ENCODE peak calls at places on chromosomes 12 and 14, in seven cellular contexts. One of them, this sample, is unnamed.
A peak's percentile ranks its signal among the peaks of the same experiment; 100 is the strongest.

GRCh38 chr14:46985529-46986137 is 334.1 kb upstream of the RPL10L start:
- DNase-seq in GM12865: no peak
- DNase-seq in brain microvascular endothelial cell: peak; percentile 6
- DNase-seq in HL-60: no peak
- DNase-seq in bronchial epithelial cell: peak; percentile 95
- DNase-seq in choroid plexus epithelial cell: no peak
- DNase-seq in mammary epithelial cell: peak; percentile 65
- DNase-seq in this sample: no peak

GRCh38 chr12:601976-602699 is 61.1 kb downstream of the NINJ2 start:
- DNase-seq in GM12865: no peak
- DNase-seq in mammary epithelial cell: no peak
- DNase-seq in choroid plexus epithelial cell: no peak
- DNase-seq in bronchial epithelial cell: peak; percentile 45
- DNase-seq in HL-60: no peak
- DNase-seq in brain microvascular endothelial cell: no peak
- DNase-seq in this sample: no peak

GRCh38 chr12:47799357-47799955 is 20.2 kb downstream of the HDAC7 start:
- DNase-seq in HL-60: peak; percentile 27
- DNase-seq in mammary epithelial cell: no peak
- DNase-seq in brain microvascular endothelial cell: no peak
- DNase-seq in bronchial epithelial cell: no peak
- DNase-seq in GM12865: no peak
- DNase-seq in choroid plexus epithelial cell: no peak
- DNase-seq in this sample: peak; percentile 68

GRCh38 chr14:64728856-64729255 is 24.6 kb downstream of the PLEKHG3 start:
- DNase-seq in GM12865: no peak
- DNase-seq in brain microvascular endothelial cell: no peak
- DNase-seq in HL-60: no peak
- DNase-seq in bronchial epithelial cell: no peak
- DNase-seq in mammary epithelial cell: no peak
- DNase-seq in choroid plexus epithelial cell: no peak
- DNase-seq in this sample: no peak

GRCh38 chr14:81449576-81449975 is 49.5 kb upstream of the STON2 start:
- DNase-seq in choroid plexus epithelial cell: no peak
- DNase-seq in HL-60: no peak
- DNase-seq in GM12865: no peak
- DNase-seq in brain microvascular endothelial cell: no peak
- DNase-seq in bronchial epithelial cell: no peak
- DNase-seq in mammary epithelial cell: no peak
- DNase-seq in this sample: no peak

GRCh38 chr14:60350366-60350720 is 101.3 kb downstream of the PPM1A start:
- DNase-seq in brain microvascular endothelial cell: no peak
- DNase-seq in HL-60: no peak
- DNase-seq in bronchial epithelial cell: no peak
- DNase-seq in mammary epithelial cell: no peak
- DNase-seq in choroid plexus epithelial cell: peak; percentile 2
- DNase-seq in GM12865: no peak
- DNase-seq in this sample: peak; percentile 9

GRCh38 chr14:24377660-24378059 is 9.7 kb downstream of the NFATC4 start:
- DNase-seq in choroid plexus epithelial cell: no peak
- DNase-seq in bronchial epithelial cell: peak; percentile 27
- DNase-seq in GM12865: no peak
- DNase-seq in HL-60: no peak
- DNase-seq in brain microvascular endothelial cell: no peak
- DNase-seq in mammary epithelial cell: no peak
- DNase-seq in this sample: no peak

GRCh38 chr12:57220770-57221168 is 4.2 kb downstream of the NXPH4 start:
- DNase-seq in mammary epithelial cell: no peak
- DNase-seq in GM12865: no peak
- DNase-seq in bronchial epithelial cell: no peak
- DNase-seq in choroid plexus epithelial cell: no peak
- DNase-seq in HL-60: no peak
- DNase-seq in brain microvascular endothelial cell: no peak
- DNase-seq in this sample: no peak

GRCh38 chr12:50666023-50666422 is 97.9 kb upstream of the ATF1 start:
- DNase-seq in choroid plexus epithelial cell: no peak
- DNase-seq in bronchial epithelial cell: no peak
- DNase-seq in HL-60: no peak
- DNase-seq in mammary epithelial cell: no peak
- DNase-seq in GM12865: no peak
- DNase-seq in brain microvascular endothelial cell: no peak
- DNase-seq in this sample: no peak

GRCh38 chr12:127280393-127281275 is 986.3 kb upstream of the TMEM132C start:
- DNase-seq in brain microvascular endothelial cell: no peak
- DNase-seq in choroid plexus epithelial cell: peak; percentile 30
- DNase-seq in GM12865: peak; percentile 55
- DNase-seq in bronchial epithelial cell: no peak
- DNase-seq in HL-60: peak; percentile 44
- DNase-seq in mammary epithelial cell: peak; percentile 39
- DNase-seq in this sample: no peak

GRCh38 chr14:49585803-49586672 is at the start of gene RPS29:
- DNase-seq in GM12865: peak; percentile 100
- DNase-seq in HL-60: peak; percentile 99
- DNase-seq in mammary epithelial cell: peak; percentile 99
- DNase-seq in bronchial epithelial cell: peak; percentile 96
- DNase-seq in brain microvascular endothelial cell: peak; percentile 99
- DNase-seq in choroid plexus epithelial cell: peak; percentile 100
- DNase-seq in this sample: peak; percentile 100

GRCh38 chr12:105659355-105660075 is 329.0 kb downstream of the C12orf75 start:
- DNase-seq in brain microvascular endothelial cell: no peak
- DNase-seq in GM12865: no peak
- DNase-seq in bronchial epithelial cell: peak; percentile 90
- DNase-seq in choroid plexus epithelial cell: peak; percentile 28
- DNase-seq in HL-60: no peak
- DNase-seq in mammary epithelial cell: peak; percentile 98
- DNase-seq in this sample: peak; percentile 2

DNA sequence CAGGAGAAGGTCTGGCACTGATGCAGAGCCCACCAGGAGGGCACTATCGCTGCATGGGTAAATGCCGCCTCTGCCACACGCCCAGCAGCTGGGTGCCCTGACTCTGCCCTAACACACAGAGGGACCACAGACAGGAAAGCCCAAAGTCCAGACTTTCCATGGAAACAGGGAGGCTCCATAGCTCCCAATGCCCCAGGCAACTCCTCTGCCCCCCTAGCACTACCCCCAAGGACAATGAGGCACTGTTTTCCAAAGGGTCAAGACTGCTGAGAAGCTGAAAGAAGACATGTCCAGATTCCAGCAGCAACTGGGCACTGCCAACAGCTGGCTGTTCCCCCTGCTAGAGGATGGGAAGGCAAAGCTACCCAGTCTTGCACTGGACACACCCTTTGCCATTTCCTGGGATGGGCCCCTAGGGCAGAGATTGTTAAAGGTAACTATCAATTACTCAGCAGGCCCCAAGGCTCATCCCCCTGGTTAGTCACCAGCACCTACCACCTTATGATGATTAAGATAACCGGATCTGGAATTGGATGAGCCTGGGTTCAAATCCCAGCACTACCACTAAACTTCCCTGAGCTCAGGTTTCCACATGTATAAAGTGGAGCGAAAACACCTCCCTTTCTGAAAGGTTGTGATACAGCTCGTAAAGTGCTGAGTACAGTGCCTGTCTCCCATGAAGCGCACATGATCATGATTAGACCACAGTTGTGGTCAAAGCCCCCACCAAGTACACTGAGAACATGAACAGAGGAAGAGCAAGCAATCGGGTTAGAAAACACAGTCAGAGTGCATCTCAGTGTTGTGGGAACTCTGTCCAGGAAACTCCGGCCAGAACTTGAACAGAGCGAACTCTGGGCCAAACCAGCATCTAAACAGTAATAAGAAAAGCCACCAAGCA is 3.3 kb downstream of the PXN start:
- DNase-seq in brain microvascular endothelial cell: no peak
- DNase-seq in bronchial epithelial cell: peak; percentile 96
- DNase-seq in HL-60: no peak
- DNase-seq in mammary epithelial cell: peak; percentile 96
- DNase-seq in choroid plexus epithelial cell: peak; percentile 67
- DNase-seq in GM12865: no peak
- DNase-seq in this sample: no peak
- H3K4me3 ChIP-seq in brain microvascular endothelial cell: peak overlapping the region; percentile 84
- H3K4me3 ChIP-seq in bronchial epithelial cell: peak overlapping the region; percentile 90
- H3K4me3 ChIP-seq in HL-60: no peak overlapping the region
- H3K4me3 ChIP-seq in mammary epithelial cell: peak overlapping the region; percentile 58
- H3K4me3 ChIP-seq in choroid plexus epithelial cell: peak overlapping the region; percentile 88
- H3K4me3 ChIP-seq in GM12865: no peak overlapping the region
- H3K4me3 ChIP-seq in this sample: peak overlapping the region; percentile 92

GRCh38 chr14:37122919-37123639 is 49.3 kb downstream of the SLC25A21 start:
- DNase-seq in bronchial epithelial cell: peak; percentile 25
- DNase-seq in GM12865: no peak
- DNase-seq in mammary epithelial cell: no peak
- DNase-seq in HL-60: no peak
- DNase-seq in choroid plexus epithelial cell: peak; percentile 42
- DNase-seq in brain microvascular endothelial cell: no peak
- DNase-seq in this sample: no peak

GRCh38 chr14:37129047-37129446 is 43.4 kb downstream of the SLC25A21 start:
- DNase-seq in brain microvascular endothelial cell: no peak
- DNase-seq in GM12865: no peak
- DNase-seq in bronchial epithelial cell: no peak
- DNase-seq in HL-60: no peak
- DNase-seq in choroid plexus epithelial cell: no peak
- DNase-seq in mammary epithelial cell: no peak
- DNase-seq in this sample: no peak

GRCh38 chr14:37122288-37122687 is 50.1 kb downstream of the SLC25A21 start:
- DNase-seq in GM12865: no peak
- DNase-seq in bronchial epithelial cell: peak; percentile 97
- DNase-seq in HL-60: no peak
- DNase-seq in choroid plexus epithelial cell: peak; percentile 64
- DNase-seq in brain microvascular endothelial cell: no peak
- DNase-seq in mammary epithelial cell: peak; percentile 87
- DNase-seq in this sample: peak; percentile 2

GRCh38 chr14:37118673-37119366 is 53.6 kb downstream of the SLC25A21 start:
- DNase-seq in brain microvascular endothelial cell: no peak
- DNase-seq in GM12865: no peak
- DNase-seq in choroid plexus epithelial cell: no peak
- DNase-seq in mammary epithelial cell: no peak
- DNase-seq in HL-60: no peak
- DNase-seq in bronchial epithelial cell: no peak
- DNase-seq in this sample: no peak

DNA sequence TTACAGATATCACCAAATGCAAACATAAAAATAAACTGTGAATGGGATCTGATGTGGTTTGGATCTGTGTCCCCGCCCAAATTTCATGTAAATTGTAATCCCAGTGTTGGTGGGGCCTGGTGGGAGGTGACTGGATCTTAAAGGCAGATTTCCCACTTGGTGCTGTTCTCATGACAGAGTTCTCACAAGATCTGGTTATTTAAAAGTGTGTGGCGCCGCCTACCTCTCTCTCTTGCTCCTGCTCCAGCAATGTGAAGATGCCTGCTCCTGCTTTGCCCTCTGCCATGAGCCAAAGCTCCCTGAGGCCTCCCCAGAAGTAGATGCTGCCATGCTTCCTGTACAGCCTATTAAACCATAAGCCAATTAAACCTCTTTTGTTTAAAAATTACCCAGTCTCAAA is 47.8 kb downstream of the SLC25A21 start:
- DNase-seq in mammary epithelial cell: no peak
- DNase-seq in choroid plexus epithelial cell: peak; percentile 41
- DNase-seq in brain microvascular endothelial cell: no peak
- DNase-seq in HL-60: no peak
- DNase-seq in GM12865: peak; percentile 0
- DNase-seq in bronchial epithelial cell: peak; percentile 15
- DNase-seq in this sample: peak; percentile 35
- TF ChIP-seq CTCF in mammary epithelial cell: peak; percentile 18
- TF ChIP-seq CTCF in choroid plexus epithelial cell: peak; percentile 35
- TF ChIP-seq CTCF in brain microvascular endothelial cell: peak; percentile 20
- TF ChIP-seq CTCF in HL-60: no peak
- TF ChIP-seq CTCF in GM12865: no peak
- TF ChIP-seq CTCF in bronchial epithelial cell: peak; percentile 38
- TF ChIP-seq CTCF in this sample: no peak

GRCh38 chr12:113847856-113848255 is 118.3 kb downstream of the RBM19 start:
- DNase-seq in choroid plexus epithelial cell: no peak
- DNase-seq in brain microvascular endothelial cell: no peak
- DNase-seq in HL-60: no peak
- DNase-seq in bronchial epithelial cell: no peak
- DNase-seq in GM12865: no peak
- DNase-seq in mammary epithelial cell: no peak
- DNase-seq in this sample: no peak
- H3K4me3 ChIP-seq in choroid plexus epithelial cell: no peak overlapping the region
- H3K4me3 ChIP-seq in brain microvascular endothelial cell: no peak overlapping the region
- H3K4me3 ChIP-seq in HL-60: no peak overlapping the region
- H3K4me3 ChIP-seq in bronchial epithelial cell: no peak overlapping the region
- H3K4me3 ChIP-seq in GM12865: no peak overlapping the region
- H3K4me3 ChIP-seq in mammary epithelial cell: no peak overlapping the region
- H3K4me3 ChIP-seq in this sample: no peak overlapping the region

GRCh38 chr12:6685814-6686213 is 3.4 kb downstream of the ZNF384 start:
- DNase-seq in GM12865: no peak
- DNase-seq in brain microvascular endothelial cell: no peak
- DNase-seq in mammary epithelial cell: no peak
- DNase-seq in bronchial epithelial cell: no peak
- DNase-seq in HL-60: no peak
- DNase-seq in choroid plexus epithelial cell: no peak
- DNase-seq in this sample: no peak

GRCh38 chr12:6692888-6693287 is 3.7 kb upstream of the ZNF384 start:
- DNase-seq in GM12865: no peak
- DNase-seq in choroid plexus epithelial cell: no peak
- DNase-seq in brain microvascular endothelial cell: no peak
- DNase-seq in HL-60: no peak
- DNase-seq in mammary epithelial cell: no peak
- DNase-seq in bronchial epithelial cell: no peak
- DNase-seq in this sample: no peak

GRCh38 chr12:6688543-6688999 is 604 bp downstream of the ZNF384 start:
- DNase-seq in choroid plexus epithelial cell: no peak
- DNase-seq in HL-60: peak; percentile 58
- DNase-seq in brain microvascular endothelial cell: peak; percentile 2
- DNase-seq in bronchial epithelial cell: no peak
- DNase-seq in mammary epithelial cell: no peak
- DNase-seq in GM12865: peak; percentile 65
- DNase-seq in this sample: no peak

GRCh38 chr12:6691473-6691872 is 2.3 kb upstream of the ZNF384 start:
- DNase-seq in choroid plexus epithelial cell: peak; percentile 14
- DNase-seq in brain microvascular endothelial cell: peak; percentile 12
- DNase-seq in GM12865: no peak
- DNase-seq in mammary epithelial cell: no peak
- DNase-seq in HL-60: peak; percentile 30
- DNase-seq in bronchial epithelial cell: no peak
- DNase-seq in this sample: peak; percentile 55

DNA sequence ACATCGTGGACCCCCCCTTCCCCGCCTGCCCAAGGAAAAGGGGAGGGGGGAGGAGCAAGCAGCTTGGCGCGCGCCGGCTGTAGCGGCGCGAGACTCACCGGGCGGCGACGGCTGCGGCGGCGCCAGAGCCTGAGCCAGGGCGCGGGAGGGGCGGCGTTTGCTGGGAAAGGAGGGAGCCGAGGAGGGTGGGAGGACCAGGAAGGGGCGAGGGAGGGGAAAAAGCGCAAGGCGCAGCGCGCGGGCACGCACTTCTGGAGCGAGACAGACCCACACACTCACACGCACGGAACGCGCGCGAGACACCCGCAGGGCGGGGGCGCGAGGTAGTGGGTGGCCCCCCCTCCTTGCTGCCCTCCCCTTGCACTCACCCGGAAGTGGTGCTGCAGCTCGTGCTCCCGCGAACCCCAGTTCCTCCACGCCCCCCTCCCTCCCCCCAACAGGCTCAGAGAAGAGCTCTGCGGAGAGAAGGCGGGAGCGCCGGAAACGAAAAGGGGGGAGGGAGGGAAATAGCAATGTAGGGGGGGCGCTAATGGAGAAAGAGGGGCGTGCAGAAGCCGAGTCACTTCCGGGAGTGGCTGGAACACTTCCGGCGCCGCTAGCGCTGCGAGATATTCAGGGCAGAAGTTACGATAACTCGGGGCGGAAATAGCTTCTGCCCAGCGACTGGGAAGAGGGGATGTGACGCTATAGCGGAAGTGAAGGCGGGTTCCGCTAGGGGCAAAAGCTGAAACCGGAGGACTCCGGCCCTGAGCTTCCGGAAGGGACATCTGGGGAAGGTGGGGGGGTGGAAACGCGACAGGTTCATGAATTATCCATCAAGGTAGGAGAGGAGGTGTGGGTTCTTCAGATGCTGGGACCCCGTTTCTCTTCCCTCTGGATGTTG is at the start of gene ZNF384:
- DNase-seq in GM12865: peak; percentile 99
- DNase-seq in brain microvascular endothelial cell: peak; percentile 98
- DNase-seq in bronchial epithelial cell: peak; percentile 96
- DNase-seq in mammary epithelial cell: peak; percentile 99
- DNase-seq in HL-60: peak; percentile 99
- DNase-seq in choroid plexus epithelial cell: peak; percentile 99
- DNase-seq in this sample: peak; percentile 99
- TF ChIP-seq CTCF in GM12865: no peak
- TF ChIP-seq CTCF in brain microvascular endothelial cell: peak; percentile 43
- TF ChIP-seq CTCF in bronchial epithelial cell: no peak
- TF ChIP-seq CTCF in mammary epithelial cell: peak; percentile 9
- TF ChIP-seq CTCF in HL-60: no peak
- TF ChIP-seq CTCF in choroid plexus epithelial cell: peak; percentile 25
- TF ChIP-seq CTCF in this sample: peak; percentile 1